ENCODE peak calls at places on chromosome 19, in seven cellular contexts. J is ascending aorta, P is HepG2, I is prostate gland, L is colonic mucosa, X is OCI-LY7, G is H1. M is an unnamed sample. For H3K4me1, the result is how much of the 10 kb centered on the place peaks cover.

GRCh38 chr19:20035935-20036334 is 3.4 kb downstream of the ZNF682 start:
- DNase-seq in G (no peak), P (no peak), J (no peak), L (no peak), I (no peak), X (no peak), M (no peak)

GRCh38 chr19:40445945-40446784 is 2.0 kb upstream of the SERTAD3 start:
- DNase-seq in J (no peak), I (peak), L (peak), G (peak), P (no peak), X (no peak), M (no peak)

GRCh38 chr19:40803857-40804782 is 5.1 kb downstream of the EGLN2 start:
- DNase-seq in I (peak), G (no peak), X (peak), J (no peak), L (peak), P (peak), M (peak)

GRCh38 chr19:38068851-38069250 is 155.2 kb downstream of the DPF1 start:
- DNase-seq in G (no peak), X (no peak), I (no peak), J (no peak), L (no peak), P (no peak), M (no peak)

GRCh38 chr19:6034512-6034911 is 56.6 kb upstream of the RANBP3 start:
- DNase-seq in J (no peak), G (peak), I (no peak), L (no peak), P (no peak), X (no peak), M (no peak)

GRCh38 chr19:51161266-51161665 is 19.2 kb downstream of the SIGLEC7 start:
- DNase-seq in J (no peak), P (no peak), L (no peak), G (no peak), I (no peak), X (no peak), M (no peak)

GRCh38 chr19:38665950-38666661 is 18.7 kb downstream of the ACTN4 start:
- DNase-seq in P (peak), I (peak), G (peak), J (no peak), L (no peak), X (no peak), M (no peak)

GRCh38 chr19:43300876-43301765 is 31.8 kb upstream of the PSG9 start:
- DNase-seq in L (no peak), I (no peak), P (no peak), X (no peak), G (no peak), J (no peak), M (no peak)

GRCh38 chr19:17448190-17448967 is at the start of gene TMEM221:
- DNase-seq in L (peak), J (no peak), I (no peak), G (peak), X (peak), P (no peak), M (peak)

GRCh38 chr19:55080121-55080914 is 4.6 kb downstream of the EPS8L1 start:
- DNase-seq in I (peak), L (peak), P (peak), X (peak), J (no peak), G (peak), M (peak)

GRCh38 chr19:6108721-6109633 is 1.3 kb downstream of the RFX2 start:
- DNase-seq in G (peak), L (peak), X (peak), J (no peak), P (no peak), I (peak), M (peak)

GRCh38 chr19:45293682-45294081 is 29.0 kb downstream of the CKM start:
- DNase-seq in P (no peak), L (no peak), J (no peak), X (no peak), G (no peak), I (no peak), M (no peak)

GRCh38 chr19:10756791-10757190 is 38.9 kb downstream of the DNM2 start:
- DNase-seq in I (no peak), L (no peak), P (no peak), G (no peak), X (no peak), J (no peak), M (no peak)

GRCh38 chr19:7522923-7523667 is 671 bp downstream of the MCOLN1 start:
- DNase-seq in I (no peak), G (no peak), X (no peak), P (peak), J (no peak), L (no peak), M (no peak)

GRCh38 chr19:38455031-38455430 is 21.5 kb downstream of the RYR1 start:
- DNase-seq in J (no peak), X (peak), I (no peak), P (peak), L (no peak), G (no peak), M (no peak)

GRCh38 chr19:18266863-18267686 is 7.2 kb downstream of the IQCN start:
- DNase-seq in P (no peak), L (no peak), J (no peak), G (no peak), X (no peak), I (no peak), M (no peak)

GRCh38 chr19:30226464-30227070 is 145.6 kb upstream of the ZNF536 start:
- DNase-seq in J (no peak), I (no peak), X (no peak), L (no peak), G (peak), P (no peak), M (no peak)
- H3K4me1 ChIP-seq in J (under half), I (under half), X (under half), L (under half), G (under half), P (under half), M (half or more)

GRCh38 chr19:13001166-13001501 is 5.9 kb downstream of the NFIX start:
- DNase-seq in G (no peak), L (no peak), X (no peak), P (no peak), J (no peak), I (no peak), M (no peak)
- H3K4me1 ChIP-seq in G (under half), L (under half), X (under half), P (under half), J (under half), I (under half), M (half or more)

GRCh38 chr19:2042485-2043268 is 8.4 kb downstream of the MKNK2 start:
- DNase-seq in P (no peak), X (no peak), J (no peak), L (peak), G (no peak), I (no peak), M (peak)

GRCh38 chr19:2040647-2041435 is 10.2 kb downstream of the MKNK2 start:
- DNase-seq in X (no peak), J (no peak), G (no peak), I (peak), L (no peak), P (no peak), M (no peak)

GRCh38 chr19:2041686-2042484 is 9.2 kb downstream of the MKNK2 start:
- DNase-seq in I (peak), J (peak), L (peak), G (peak), X (peak), P (no peak), M (peak)

GRCh38 chr19:2039959-2040646 is 10.9 kb downstream of the MKNK2 start:
- DNase-seq in I (peak), P (no peak), L (no peak), X (no peak), J (no peak), G (no peak), M (no peak)

GRCh38 chr19:2041436-2041685 is 9.7 kb downstream of the MKNK2 start:
- DNase-seq in G (no peak), P (no peak), X (no peak), J (no peak), I (peak), L (no peak), M (no peak)
- H3K4me1 ChIP-seq in G (under half), P (under half), X (under half), J (under half), I (under half), L (under half), M (half or more)

GRCh38 chr19:13006431-13007281 is 11.4 kb downstream of the NFIX start:
- DNase-seq in G (no peak), I (no peak), J (no peak), X (no peak), P (no peak), L (no peak), M (peak)

GRCh38 chr19:13007292-13008045 is 12.2 kb downstream of the NFIX start:
- DNase-seq in J (no peak), X (no peak), L (no peak), I (peak), G (no peak), P (no peak), M (peak)

GRCh38 chr19:13010038-13010991 is 15.0 kb downstream of the NFIX start:
- DNase-seq in L (no peak), I (peak), G (peak), P (no peak), J (no peak), X (no peak), M (peak)

GRCh38 chr19:13010992-13011652 is 15.8 kb downstream of the NFIX start:
- DNase-seq in J (no peak), X (no peak), P (no peak), I (no peak), L (no peak), G (no peak), M (no peak)

DNA sequence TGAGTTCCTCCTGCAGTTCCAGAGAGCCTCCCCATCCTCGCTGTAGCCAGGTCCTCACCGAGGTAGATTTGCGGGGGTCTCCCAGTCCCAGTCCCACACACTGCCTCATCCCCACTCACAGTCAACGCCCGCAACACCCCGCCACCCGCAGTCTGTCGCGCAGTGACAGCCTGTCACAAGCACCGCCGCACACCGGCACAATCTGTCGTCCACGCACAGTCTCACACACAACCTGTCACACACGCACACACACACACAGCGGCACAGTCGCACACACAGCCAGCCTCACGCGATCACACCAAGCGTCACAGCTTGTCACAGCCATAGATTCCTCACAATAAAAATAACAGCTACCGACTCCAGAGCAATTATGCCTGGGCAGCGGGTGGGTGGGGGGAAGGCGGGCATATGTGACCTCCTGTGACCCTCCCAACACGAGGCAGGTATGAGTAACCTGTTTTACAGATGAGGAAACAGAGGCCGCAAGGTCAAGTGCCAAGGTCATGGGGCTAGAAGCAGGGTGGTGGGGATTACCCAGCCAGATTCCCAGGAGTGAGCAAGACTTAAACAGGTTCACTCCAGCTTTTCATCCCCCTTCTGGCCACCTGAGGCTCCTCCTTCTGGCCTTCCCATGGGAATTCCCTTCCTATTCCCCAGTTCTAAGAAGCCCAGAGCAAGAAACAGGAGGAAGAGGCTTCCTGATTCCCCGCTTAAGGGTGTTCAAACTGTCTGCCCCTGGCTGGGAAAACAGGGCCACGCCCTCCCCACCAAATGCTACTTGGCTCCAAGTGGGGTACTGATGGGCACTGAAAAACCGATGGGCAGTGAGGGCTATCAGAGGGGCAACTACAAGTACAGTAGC is 13.9 kb downstream of the NFIX start:
- DNase-seq in P (no peak), X (no peak), G (no peak), J (no peak), I (no peak), L (no peak), M (no peak)
- H3K4me1 ChIP-seq in P (under half), X (under half), G (under half), J (under half), I (half or more), L (under half), M (half or more)

GRCh38 chr19:12788025-12788681 is 3.1 kb upstream of the JUNB start:
- DNase-seq in P (no peak), G (no peak), X (no peak), I (no peak), L (no peak), J (no peak), M (no peak)

GRCh38 chr19:12787458-12787857 is 3.8 kb upstream of the JUNB start:
- DNase-seq in J (no peak), P (no peak), G (no peak), L (no peak), I (no peak), X (no peak), M (no peak)

GRCh38 chr19:12789904-12790619 is 1.2 kb upstream of the JUNB start:
- DNase-seq in I (peak), G (peak), L (peak), X (peak), J (peak), P (peak), M (peak)

GRCh38 chr19:12789098-12789903 is 2.0 kb upstream of the JUNB start:
- DNase-seq in I (no peak), P (no peak), L (peak), G (no peak), X (no peak), J (no peak), M (no peak)

GRCh38 chr19:12788682-12789097 is 2.6 kb upstream of the JUNB start:
- DNase-seq in I (peak), X (no peak), L (peak), J (peak), P (peak), G (no peak), M (peak)
- H3K4me1 ChIP-seq in I (half or more), X (half or more), L (under half), J (under half), P (half or more), G (under half), M (half or more)

M was measured in stomach.